ENCODE peak calls at places on chromosomes 5 and 9, in five cellular contexts. V, I, L, F and Q are unnamed samples.

GRCh38 chr9:20728493-20729220 is 44.6 kb downstream of the FOCAD start:
- DNase-seq in I (no peak), V (no peak), F (no peak), L (no peak), Q (no peak)

GRCh38 chr5:66843065-66843464 is 246.9 kb downstream of the MAST4 start:
- DNase-seq in F (no peak), L (no peak), V (no peak), I (no peak), Q (no peak)

GRCh38 chr9:17389026-17389425 is 189.8 kb upstream of the SH3GL2 start:
- DNase-seq in V (no peak), F (no peak), I (no peak), L (no peak), Q (no peak)

GRCh38 chr9:93464395-93464794 is 11.0 kb upstream of the FAM120AOS start:
- DNase-seq in V (no peak), I (no peak), F (no peak), L (no peak), Q (no peak)

GRCh38 chr9:93658184-93658925 is 82.0 kb downstream of the PHF2 start:
- DNase-seq in F (no peak), L (peak; percentile 54), I (no peak), V (no peak), Q (no peak)

GRCh38 chr9:118262191-118262590 is 558.0 kb downstream of the TLR4 start:
- DNase-seq in F (no peak), V (no peak), I (no peak), L (no peak), Q (no peak)

GRCh38 chr9:16901589-16901988 is 31.1 kb upstream of the BNC2 start:
- DNase-seq in L (no peak), F (no peak), I (no peak), V (no peak), Q (no peak)

GRCh38 chr9:87338075-87338989 is 159.3 kb upstream of the DAPK1 start:
- DNase-seq in I (no peak), L (no peak), V (no peak), F (no peak), Q (peak; percentile 64)

GRCh38 chr5:107826311-107827000 is 155.7 kb upstream of the EFNA5 start:
- DNase-seq in V (no peak), I (no peak), F (no peak), L (no peak), Q (peak; percentile 66)

GRCh38 chr5:6495433-6496206 is 47.0 kb downstream of the UBE2QL1 start:
- DNase-seq in F (peak; percentile 44), L (no peak), I (no peak), V (no peak), Q (no peak)

GRCh38 chr9:127589955-127590370 is 22.1 kb upstream of the STXBP1 start:
- DNase-seq in F (peak; percentile 70), I (no peak), L (peak; percentile 92), V (peak; percentile 72), Q (peak; percentile 93)

GRCh38 chr9:91682806-91683205 is 259.2 kb upstream of the NFIL3 start:
- DNase-seq in I (no peak), L (no peak), F (no peak), V (no peak), Q (peak; percentile 88)

GRCh38 chr5:149857499-149857898 is 87.1 kb downstream of the PDE6A start:
- DNase-seq in L (peak; percentile 95), I (no peak), F (peak; percentile 79), V (peak; percentile 80), Q (peak; percentile 97)

GRCh38 chr9:96566401-96567202 is 53.0 kb downstream of the CDC14B start:
- DNase-seq in V (peak; percentile 43), F (peak; percentile 85), I (peak; percentile 95), L (peak; percentile 88), Q (peak; percentile 93)

GRCh38 chr5:31731016-31731415 is 92.1 kb downstream of the PDZD2 start:
- DNase-seq in I (no peak), F (no peak), V (no peak), L (no peak), Q (no peak)

GRCh38 chr9:137380606-137381005 is 42.4 kb downstream of the EXD3 start:
- DNase-seq in L (peak; percentile 50), V (no peak), F (no peak), I (no peak), Q (no peak)

GRCh38 chr9:35689601-35690446 is at the start of gene TPM2:
- DNase-seq in L (peak; percentile 96), I (peak; percentile 91), F (peak; percentile 37), V (peak; percentile 88), Q (peak; percentile 95)

GRCh38 chr9:96293481-96293880 is 8.5 kb downstream of the HSD17B3 start:
- DNase-seq in I (no peak), L (no peak), F (no peak), V (no peak), Q (no peak)

GRCh38 chr9:137083418-137084004 is 3.3 kb upstream of the MAN1B1 start:
- DNase-seq in I (no peak), F (peak; percentile 56), L (peak; percentile 86), V (no peak), Q (peak; percentile 93)

GRCh38 chr9:137648396-137648795 is 29.6 kb downstream of the EHMT1 start:
- DNase-seq in F (no peak), I (no peak), L (no peak), V (no peak), Q (no peak)

GRCh38 chr9:28821240-28821639 is 1248.0 kb upstream of the C9orf72 start:
- DNase-seq in L (no peak), V (no peak), F (no peak), I (no peak), Q (no peak)

GRCh38 chr9:19894975-19895374 is 106.1 kb upstream of the SLC24A2 start:
- DNase-seq in I (no peak), F (no peak), V (no peak), L (no peak), Q (no peak)

GRCh38 chr5:60674670-60675069 is 25.3 kb downstream of the DEPDC1B start:
- DNase-seq in F (no peak), I (no peak), V (no peak), L (no peak), Q (no peak)

GRCh38 chr9:137823986-137824771 is 53.4 kb upstream of the CACNA1B start:
- DNase-seq in I (no peak), F (no peak), L (no peak), V (no peak), Q (no peak)

GRCh38 chr5:149206524-149207141 is 65.0 kb upstream of the AFAP1L1 start:
- DNase-seq in F (no peak), L (no peak), I (no peak), V (no peak), Q (no peak)

GRCh38 chr5:180142824-180143610 is 66.0 kb downstream of the RASGEF1C start:
- DNase-seq in V (peak; percentile 5), F (no peak), I (no peak), L (peak; percentile 27), Q (peak; percentile 86)

GRCh38 chr5:124745367-124746251 is 830 bp downstream of the ZNF608 start:
- DNase-seq in I (no peak), L (no peak), V (peak; percentile 35), F (no peak), Q (no peak)
- H3K4me1 ChIP-seq in I (peaks cover 30% of the 10 kb centered on the region), L (no peaks in the 10 kb centered on the region), V (peaks cover 10% of the 10 kb centered on the region), F (peaks cover 26% of the 10 kb centered on the region), Q (peaks cover 19% of the 10 kb centered on the region)

GRCh38 chr5:173653822-173654523 is 37.5 kb upstream of the BOD1 start:
- DNase-seq in I (no peak), F (no peak), L (no peak), V (no peak), Q (no peak)
- TF ChIP-seq POLR2AphosphoS5 in I (no peak), F (no peak), L (no peak), V (no peak), Q (no peak)

DNA sequence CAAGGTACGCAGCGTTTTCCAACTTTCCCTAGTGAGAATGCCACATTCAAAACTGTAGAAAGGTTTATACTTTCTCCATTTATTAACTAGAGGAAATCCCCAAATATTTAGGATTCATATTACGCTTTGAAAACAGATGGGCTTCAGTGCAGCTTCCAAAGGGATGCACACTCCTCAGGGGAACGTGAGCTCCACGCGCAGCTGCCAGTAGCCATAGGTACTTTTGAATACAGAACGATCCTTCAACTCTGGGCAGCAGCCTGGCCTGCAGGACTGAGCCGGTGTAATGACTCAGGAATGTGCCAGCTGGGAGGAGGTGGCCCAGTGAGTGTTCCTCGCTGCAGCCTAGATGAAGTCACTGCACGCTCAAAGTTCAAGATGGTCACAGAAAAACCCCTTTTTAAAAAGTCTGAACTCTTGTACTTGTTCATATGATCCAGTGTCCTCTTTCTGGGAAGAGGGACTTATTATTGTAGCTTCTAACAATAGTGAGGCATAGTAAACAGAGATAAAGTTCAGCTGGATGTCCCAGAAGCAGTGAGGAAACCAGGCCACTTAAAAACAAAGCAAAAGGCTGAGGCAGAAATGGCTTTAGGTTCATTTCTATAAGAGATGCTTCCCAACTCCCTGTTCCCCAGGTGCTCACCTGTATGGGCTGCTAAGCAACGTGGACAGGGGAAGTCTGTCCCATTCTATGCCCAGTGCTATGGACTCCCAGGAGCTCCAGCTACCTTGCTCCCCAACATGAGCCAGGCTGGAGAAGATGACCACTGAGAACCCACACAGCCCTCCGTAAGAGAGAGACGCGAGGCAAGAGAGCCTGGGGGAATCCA is 130.0 kb downstream of the LHFPL2 start:
- DNase-seq in V (peak; percentile 67), I (no peak), F (peak; percentile 46), L (peak; percentile 86), Q (no peak)
- TF ChIP-seq POLR2A in V (no peak), I (no peak), F (no peak), L (no peak), Q (no peak)

DNA sequence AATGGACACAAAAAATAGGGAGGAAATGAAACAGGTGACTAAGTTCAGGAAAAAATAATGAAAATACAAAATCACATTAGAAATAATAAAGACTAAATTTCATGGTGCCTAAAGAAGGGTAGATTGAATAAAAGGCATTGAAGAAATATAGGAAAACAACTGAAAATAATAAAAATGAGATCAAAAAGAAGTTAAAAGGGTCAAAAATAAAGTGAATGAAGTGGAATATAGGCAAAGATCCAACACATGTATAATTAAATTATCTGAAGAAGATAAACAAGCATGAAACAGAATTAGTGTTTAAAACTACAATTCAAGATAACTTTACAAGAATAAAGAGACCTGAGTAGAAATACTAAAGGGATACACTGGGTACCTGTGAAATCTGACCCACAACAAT is 87.6 kb downstream of the SUSD1 start:
- DNase-seq in F (no peak), L (no peak), I (no peak), V (no peak), Q (no peak)
- H3K4me1 ChIP-seq in F (no peaks in the 10 kb centered on the region), L (no peaks in the 10 kb centered on the region), I (no peaks in the 10 kb centered on the region), V (no peaks in the 10 kb centered on the region), Q (no peaks in the 10 kb centered on the region)

GRCh38 chr5:72223371-72223770 is 96.7 kb downstream of the MRPS27 start:
- DNase-seq in V (no peak), F (no peak), I (no peak), L (no peak), Q (no peak)
- TF ChIP-seq POLR2AphosphoS5 in V (no peak), F (no peak), I (no peak), L (no peak), Q (no peak)

DNA sequence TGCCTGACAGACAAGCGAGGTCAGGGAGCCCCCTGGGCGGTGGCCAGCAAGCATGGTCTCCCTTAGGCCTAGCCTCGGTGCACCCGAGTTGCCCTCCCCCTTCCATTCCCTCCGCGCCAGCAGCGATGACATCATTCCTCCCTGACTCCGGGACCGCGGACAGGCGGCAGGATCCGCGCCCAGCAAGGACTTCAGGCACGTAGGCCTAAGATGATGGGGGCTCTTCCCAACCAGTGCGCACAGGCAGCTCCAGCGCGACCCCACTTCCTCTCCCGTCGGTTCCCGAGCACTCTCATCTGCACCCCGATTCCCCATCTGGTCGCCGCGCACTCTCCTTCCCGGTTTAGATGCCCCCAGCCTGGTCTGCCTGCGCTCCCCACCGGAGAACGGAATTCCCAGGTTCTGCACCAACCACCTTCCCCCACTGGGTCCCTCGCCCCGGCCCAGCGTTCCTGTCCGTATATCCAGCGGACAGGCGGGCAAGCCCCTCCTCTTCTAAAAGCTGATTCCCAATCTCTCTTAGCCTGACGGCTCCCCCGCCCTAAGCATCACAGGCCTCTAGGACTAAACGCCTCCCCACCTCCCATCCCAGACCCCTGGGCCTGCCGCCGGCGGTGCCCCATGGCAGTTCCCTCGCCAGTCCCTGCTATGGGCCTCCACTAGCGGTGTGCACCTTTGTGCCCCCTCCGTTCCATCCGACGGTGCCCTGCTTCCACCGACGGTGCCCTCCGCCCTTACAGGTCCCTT is 931 bp downstream of the FAM219A start:
- DNase-seq in L (peak; percentile 90), I (peak; percentile 87), F (peak; percentile 66), V (peak; percentile 59), Q (no peak)
- TF ChIP-seq POLR2A in L (no peak), I (no peak), F (no peak), V (no peak), Q (peak; percentile 23)